ENCODE peak calls at places on chromosomes 12 and 14, in six cellular contexts. J is adrenal gland, O is RWPE2, A is breast epithelium, T is GM23248, C is cardiac muscle cell. M is an unnamed sample. For H3K4me1, the result is how much of the 10 kb centered on the place peaks cover.

GRCh38 chr14:54529811-54530210 is 20.1 kb downstream of the CGRRF1 start:
- DNase-seq in T (peak), O (no peak), A (no peak), J (peak), C (peak), M (no peak)

GRCh38 chr12:92442782-92443181 is 260.0 kb upstream of the PLEKHG7 start:
- DNase-seq in T (no peak), C (peak), J (no peak), A (no peak), O (no peak), M (no peak)

GRCh38 chr12:54984602-54985376 is at the start of gene TESPA1:
- DNase-seq in A (peak), C (no peak), T (no peak), J (peak), O (no peak), M (no peak)

GRCh38 chr12:47419500-47419899 is 286.3 kb downstream of the RPAP3 start:
- DNase-seq in C (no peak), O (no peak), A (no peak), T (peak), J (no peak), M (no peak)

GRCh38 chr12:54463034-54463433 is 10.4 kb downstream of the GTSF1 start:
- DNase-seq in J (peak), O (no peak), T (peak), C (peak), A (no peak), M (no peak)

GRCh38 chr12:156945-157344 is 57.0 kb downstream of the SLC6A12 start:
- DNase-seq in O (no peak), C (no peak), J (no peak), T (no peak), A (no peak), M (no peak)

GRCh38 chr14:45140661-45141187 is 5.0 kb downstream of the FANCM start:
- DNase-seq in C (no peak), A (no peak), J (no peak), T (no peak), O (no peak), M (no peak)

GRCh38 chr12:75944905-75945412 is 86.6 kb downstream of the PHLDA1 start:
- DNase-seq in C (no peak), T (no peak), O (no peak), J (no peak), A (no peak), M (no peak)

GRCh38 chr12:124772467-124773170 is 91.0 kb downstream of the SCARB1 start:
- DNase-seq in T (peak), A (no peak), O (no peak), J (no peak), C (no peak), M (no peak)

GRCh38 chr14:61145258-61145902 is 135.8 kb downstream of the TMEM30B start:
- DNase-seq in C (peak), T (peak), O (no peak), J (no peak), A (no peak), M (no peak)

GRCh38 chr12:79409562-79409961 is 281.2 kb downstream of the PAWR start:
- DNase-seq in J (no peak), T (peak), O (no peak), A (peak), C (peak), M (no peak)

GRCh38 chr14:93691042-93691780 is 97.1 kb downstream of the PRIMA1 start:
- DNase-seq in C (no peak), A (no peak), J (no peak), O (no peak), T (no peak), M (no peak)

GRCh38 chr12:123934016-123934620 is 38.5 kb downstream of the CCDC92 start:
- DNase-seq in T (no peak), O (no peak), J (no peak), C (no peak), A (no peak), M (peak)

DNA sequence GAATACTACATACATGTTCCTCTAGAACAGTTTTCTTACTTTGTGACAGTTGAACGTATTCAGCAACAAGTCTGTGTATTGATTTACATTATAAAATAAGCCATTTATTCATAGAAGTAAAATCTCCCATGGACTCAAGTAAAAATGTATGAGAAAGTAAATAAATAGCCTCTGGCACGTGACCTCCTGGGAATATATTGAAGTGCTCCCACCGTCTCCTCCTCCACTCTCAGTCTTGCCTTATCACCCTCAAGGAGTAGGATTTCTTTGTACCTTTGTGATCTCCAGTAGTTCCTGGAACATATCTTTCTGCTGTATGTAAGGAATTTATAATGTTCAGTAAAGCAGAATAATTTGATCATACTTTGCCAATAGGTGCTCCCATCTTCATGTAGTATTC is 90.9 kb downstream of the DIP2B start:
- DNase-seq in T (no peak), C (no peak), J (no peak), O (no peak), A (no peak), M (no peak)
- H3K27ac ChIP-seq in T (no peak), C (peak), J (no peak), O (peak), A (no peak), M (no peak)

DNA sequence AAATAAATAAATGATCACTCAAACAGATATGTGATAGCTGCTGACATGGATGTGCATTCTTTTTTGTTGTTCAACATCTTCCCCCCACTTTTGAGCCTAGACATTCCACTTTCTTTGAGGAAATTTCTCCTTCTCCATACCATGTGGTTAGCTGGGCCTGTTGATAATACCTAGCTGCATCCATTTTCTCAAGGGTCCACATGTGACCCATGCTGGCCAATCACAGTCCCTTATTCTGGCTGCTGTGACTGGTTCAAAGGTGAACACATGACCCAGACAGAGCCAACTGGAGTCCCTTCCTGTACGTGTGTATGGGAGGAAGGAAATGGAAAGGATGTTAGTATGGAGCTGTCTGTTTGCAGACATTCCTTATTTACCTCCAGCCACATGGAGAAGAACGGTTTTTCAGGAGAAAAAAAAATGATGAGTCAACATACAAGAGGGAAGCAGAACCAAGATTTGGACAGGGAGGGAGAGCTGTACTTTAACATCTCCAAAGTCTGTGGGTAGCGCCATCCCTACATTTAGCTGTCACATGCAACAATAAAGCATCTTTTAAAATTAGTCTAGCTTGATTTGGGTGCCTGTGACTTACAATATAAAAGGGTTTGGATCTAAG is 391.7 kb upstream of the TBX3 start:
- DNase-seq in J (no peak), C (no peak), O (no peak), A (no peak), T (no peak), M (no peak)
- H3K4me3 ChIP-seq in J (no peak), C (no peak), O (no peak), A (no peak), T (no peak), M (no peak)

DNA sequence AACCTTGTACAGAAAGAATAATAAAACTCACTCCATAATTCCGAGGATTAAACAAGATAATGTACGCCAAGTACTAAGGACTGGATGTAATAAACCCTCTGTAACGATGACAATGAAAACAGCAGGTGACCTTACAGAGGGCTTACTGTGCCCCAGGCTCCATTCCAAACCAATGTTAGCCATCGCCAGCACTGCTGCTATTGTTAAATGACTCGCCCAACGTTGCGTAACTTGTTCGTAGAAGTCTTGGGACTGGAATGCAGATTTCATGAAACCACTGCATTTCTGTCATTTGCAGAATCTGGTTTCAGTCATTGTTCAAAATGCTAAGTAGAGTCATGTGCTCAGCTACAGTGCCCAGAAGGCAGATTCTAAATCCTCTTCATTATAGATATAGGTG is 728 bp upstream of the STON2 start:
- DNase-seq in C (peak), T (peak), J (peak), A (peak), O (peak), M (peak)
- H3K4me1 ChIP-seq in C (under half), T (under half), J (under half), A (under half), O (under half), M (under half)

DNA sequence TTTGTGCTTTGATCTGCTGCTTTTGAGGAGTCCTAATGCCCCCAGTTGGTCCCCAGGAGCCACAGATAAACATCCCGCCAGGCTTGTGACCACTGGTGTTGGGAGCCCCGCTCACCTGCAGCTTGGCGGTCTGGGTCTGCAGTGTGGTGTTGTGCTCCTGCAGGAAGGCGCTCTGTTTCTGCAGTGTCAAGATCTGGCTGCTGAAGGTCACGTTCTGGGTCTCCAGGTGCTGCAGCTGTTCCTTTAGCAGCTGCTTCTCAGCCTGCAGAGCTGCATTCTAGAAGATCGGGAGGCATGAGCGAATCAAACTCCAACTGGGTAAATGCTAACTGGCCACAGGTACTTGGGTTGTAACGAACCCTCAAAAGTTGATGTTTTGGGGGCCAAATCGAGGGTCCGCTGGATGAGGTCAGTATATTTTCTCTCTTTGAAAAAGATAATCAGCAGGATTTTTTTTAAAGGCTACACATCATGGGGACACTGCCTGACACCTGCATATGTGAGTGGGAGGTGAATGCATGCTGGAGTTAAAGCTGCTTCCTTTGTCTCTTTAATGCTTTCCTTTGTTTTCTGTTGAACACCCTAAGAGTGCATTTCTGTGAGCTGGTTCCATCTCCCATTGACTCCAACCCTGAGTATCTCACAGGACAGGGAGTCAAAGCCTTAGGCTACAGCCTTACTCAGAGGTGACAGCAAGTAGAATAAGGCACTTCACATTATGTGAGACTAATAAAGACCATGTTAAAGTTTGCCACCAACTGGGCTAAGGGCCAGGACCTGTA is 61.3 kb upstream of the GPR68 start:
- DNase-seq in J (no peak), T (no peak), C (no peak), O (no peak), A (no peak), M (no peak)
- H3K27ac ChIP-seq in J (no peak), T (no peak), C (no peak), O (no peak), A (no peak), M (no peak)

DNA sequence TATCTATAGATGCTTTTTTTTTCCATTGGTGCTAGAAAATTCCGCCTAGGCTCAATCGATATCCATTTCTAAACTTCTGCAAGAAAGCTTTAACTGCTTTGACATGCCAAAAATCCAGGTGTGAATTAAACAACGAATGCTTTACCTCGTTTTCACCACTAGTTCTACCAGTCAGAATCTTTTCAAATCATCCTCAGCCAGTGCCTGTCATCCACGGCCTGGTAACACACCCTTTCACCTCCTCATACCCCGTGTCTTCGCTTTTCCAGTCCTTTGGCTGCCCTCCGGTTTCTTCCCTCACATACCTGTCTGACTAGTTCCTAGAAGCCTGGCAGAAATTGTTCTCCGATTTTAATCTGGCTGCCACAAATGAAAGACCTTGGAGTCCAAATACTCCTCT is 1.4 kb upstream of the PHC1 start:
- DNase-seq in A (peak), J (peak), C (no peak), T (peak), O (no peak), M (no peak)
- H3K4me3 ChIP-seq in A (no peak), J (no peak), C (peak), T (peak), O (no peak), M (no peak)

DNA sequence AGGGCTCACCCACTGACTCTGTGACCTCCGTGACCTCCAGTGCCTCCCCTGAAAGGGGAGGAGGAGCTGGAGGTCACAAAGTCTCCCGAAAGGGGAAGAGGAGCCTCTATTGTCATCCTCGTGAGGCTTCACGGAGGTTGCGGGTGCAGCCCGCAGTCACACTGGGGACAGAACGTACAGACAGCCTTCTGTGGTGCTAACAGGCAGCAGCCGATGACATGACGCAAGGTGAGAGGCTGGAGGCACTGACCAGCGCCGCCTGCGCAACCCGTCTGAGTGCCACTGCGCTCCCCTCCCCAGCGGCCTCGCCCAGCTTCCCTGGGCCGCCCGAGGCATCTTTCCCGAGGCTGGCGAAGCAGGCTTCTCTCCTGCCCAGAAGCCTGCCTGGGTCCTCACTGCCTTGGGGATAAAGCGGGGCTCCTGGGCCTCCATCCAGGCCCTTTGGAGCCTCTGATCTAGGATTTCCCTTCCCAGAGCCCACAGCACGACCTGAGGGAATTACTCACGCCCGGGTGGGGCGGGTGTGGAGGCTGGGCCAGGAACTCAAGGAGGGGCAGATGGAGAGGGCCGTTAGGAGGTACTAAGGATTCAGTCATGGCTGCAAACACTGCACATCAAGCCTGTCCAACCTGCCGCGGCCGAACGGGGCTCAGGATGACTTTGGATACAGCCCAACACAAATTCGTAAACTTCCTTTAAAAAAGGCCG is 12.3 kb upstream of the LBHD2 start:
- DNase-seq in A (no peak), O (no peak), C (no peak), J (no peak), T (peak), M (no peak)
- H3K4me1 ChIP-seq in A (under half), O (under half), C (under half), J (under half), T (under half), M (under half)

M was measured in aorta.